ENCODE peak calls at places on chromosome 15, in seven cellular contexts. E, B, I, T, X, O and L are unnamed samples.

GRCh38 chr15:64833690-64834089 is 8.0 kb upstream of the PLEKHO2 start:
- DNase-seq in O (no peak), X (no peak), T (no peak), E (no peak), I (no peak), B (no peak), L (no peak)

GRCh38 chr15:93037341-93038063 is 51.5 kb downstream of the RGMA start:
- DNase-seq in I (no peak), O (peak), T (no peak), B (no peak), X (peak), E (no peak), L (no peak)

GRCh38 chr15:101266787-101267186 is 10.5 kb downstream of the SELENOS start:
- DNase-seq in T (no peak), X (no peak), E (no peak), I (no peak), B (no peak), O (no peak), L (no peak)

GRCh38 chr15:98658831-98659699 is 10.7 kb downstream of the IGF1R start:
- DNase-seq in X (peak), O (no peak), I (peak), B (no peak), E (no peak), T (no peak), L (peak)

GRCh38 chr15:25770618-25771369 is 92.3 kb downstream of the ATP10A start:
- DNase-seq in B (no peak), O (no peak), T (no peak), E (no peak), X (no peak), I (no peak), L (no peak)

GRCh38 chr15:60612400-60613048 is 133.6 kb upstream of the ICE2 start:
- DNase-seq in O (no peak), X (no peak), I (no peak), E (no peak), B (no peak), T (no peak), L (no peak)

GRCh38 chr15:35546581-35547381 is 816 bp upstream of the DPH6 start:
- DNase-seq in T (no peak), X (no peak), E (no peak), O (no peak), B (no peak), I (no peak), L (no peak)

GRCh38 chr15:90471769-90472168 is 58.0 kb upstream of the CRTC3 start:
- DNase-seq in E (no peak), B (no peak), I (no peak), O (peak), X (no peak), T (no peak), L (no peak)

GRCh38 chr15:99845009-99845408 is 111.8 kb upstream of the LYSMD4 start:
- DNase-seq in O (no peak), E (peak), T (no peak), I (no peak), B (no peak), X (no peak), L (no peak)

GRCh38 chr15:62994975-62995730 is 47.4 kb upstream of the TPM1 start:
- DNase-seq in X (no peak), B (no peak), O (no peak), I (no peak), T (no peak), E (no peak), L (peak)

GRCh38 chr15:68806220-68807105 is 14.2 kb downstream of the ANP32A start:
- DNase-seq in O (peak), B (no peak), T (no peak), I (no peak), E (no peak), X (no peak), L (no peak)

GRCh38 chr15:68376447-68377060 is 55.4 kb downstream of the ITGA11 start:
- DNase-seq in X (no peak), T (no peak), O (no peak), B (no peak), I (no peak), E (no peak), L (no peak)

GRCh38 chr15:38652998-38653397 is 88.4 kb upstream of the RASGRP1 start:
- DNase-seq in B (no peak), X (no peak), I (peak), T (no peak), E (no peak), O (no peak), L (no peak)

GRCh38 chr15:65789105-65789504 is 3.0 kb downstream of the DENND4A start:
- DNase-seq in T (no peak), O (no peak), I (no peak), B (no peak), X (no peak), E (no peak), L (no peak)

GRCh38 chr15:80530737-80531365 is 126.7 kb downstream of the ARNT2 start:
- DNase-seq in T (no peak), X (no peak), I (no peak), O (no peak), B (no peak), E (no peak), L (no peak)

GRCh38 chr15:39574416-39574815 is 6.5 kb upstream of the THBS1 start:
- DNase-seq in X (no peak), B (no peak), T (no peak), E (no peak), I (no peak), O (no peak), L (no peak)

GRCh38 chr15:74403981-74404563 is 29.7 kb downstream of the SEMA7A start:
- DNase-seq in E (no peak), X (no peak), I (no peak), T (peak), B (no peak), O (no peak), L (no peak)

GRCh38 chr15:80570553-80570952 is 124.6 kb upstream of the ABHD17C start:
- DNase-seq in I (no peak), O (no peak), E (no peak), B (no peak), X (no peak), T (no peak), L (no peak)

GRCh38 chr15:89119489-89120478 is 31.5 kb downstream of the ABHD2 start:
- DNase-seq in B (no peak), T (no peak), X (no peak), O (no peak), I (no peak), E (peak), L (no peak)

GRCh38 chr15:49093252-49094105 is 47.2 kb upstream of the SECISBP2L start:
- DNase-seq in O (no peak), I (no peak), X (no peak), E (no peak), B (no peak), T (no peak), L (no peak)

GRCh38 chr15:63998489-63998888 is 47.8 kb downstream of the DAPK2 start:
- DNase-seq in T (no peak), B (no peak), O (no peak), X (no peak), E (no peak), I (no peak), L (peak)

GRCh38 chr15:48963524-48964113 is at the start of gene SHC4:
- DNase-seq in E (peak), X (peak), T (no peak), I (no peak), B (peak), O (peak), L (peak)

GRCh38 chr15:64532515-64532914 is 72.1 kb downstream of the ZNF609 start:
- DNase-seq in X (no peak), T (no peak), I (no peak), B (no peak), O (no peak), E (no peak), L (no peak)

GRCh38 chr15:101206173-101206572 is 45.7 kb downstream of the CHSY1 start:
- DNase-seq in B (no peak), X (no peak), E (no peak), T (no peak), I (peak), O (no peak), L (peak)

GRCh38 chr15:65086680-65087111 is 10.2 kb downstream of the KBTBD13 start:
- DNase-seq in O (no peak), B (no peak), X (no peak), T (no peak), E (no peak), I (no peak), L (no peak)

GRCh38 chr15:96333194-96334016 is 2.9 kb downstream of the NR2F2 start:
- DNase-seq in O (no peak), E (no peak), X (peak), T (no peak), I (no peak), B (peak), L (no peak)

GRCh38 chr15:39851505-39852082 is 68.5 kb downstream of the GPR176 start:
- DNase-seq in X (no peak), T (no peak), I (no peak), E (no peak), O (no peak), B (no peak), L (no peak)

GRCh38 chr15:75230524-75231371 is 27.4 kb upstream of the GOLGA6C start:
- DNase-seq in X (peak), T (peak), O (no peak), B (no peak), E (no peak), I (no peak), L (no peak)

GRCh38 chr15:41585140-41586047 is 26.4 kb downstream of the TYRO3 start:
- DNase-seq in I (no peak), O (peak), B (no peak), X (peak), E (no peak), T (peak), L (peak)

GRCh38 chr15:60568301-60568742 is 89.4 kb upstream of the ICE2 start:
- DNase-seq in E (no peak), B (no peak), I (no peak), X (no peak), T (no peak), O (no peak), L (no peak)

GRCh38 chr15:73346735-73347312 is 21.9 kb downstream of the HCN4 start:
- DNase-seq in X (peak), T (peak), O (no peak), E (no peak), I (peak), B (peak), L (peak)

GRCh38 chr15:66835558-66835878 is 133.5 kb downstream of the SMAD6 start:
- DNase-seq in E (no peak), O (no peak), X (no peak), I (no peak), B (no peak), T (no peak), L (no peak)

GRCh38 chr15:26261966-26262365 is 398.8 kb upstream of the ATP10A start:
- DNase-seq in B (no peak), X (no peak), O (no peak), I (no peak), T (no peak), E (no peak), L (no peak)

GRCh38 chr15:29139540-29140459 is 129.8 kb downstream of the NSMCE3 start:
- DNase-seq in O (no peak), E (no peak), B (peak), T (no peak), X (peak), I (peak), L (no peak)

GRCh38 chr15:72749700-72750099 is 33.9 kb downstream of the ADPGK start:
- DNase-seq in I (no peak), B (no peak), E (no peak), O (no peak), T (no peak), X (no peak), L (no peak)

GRCh38 chr15:28125673-28126651 is 26.8 kb upstream of the OCA2 start:
- DNase-seq in I (no peak), O (no peak), E (no peak), X (peak), T (no peak), B (peak), L (peak)

GRCh38 chr15:84633311-84634227 is 20.5 kb downstream of the WDR73 start:
- DNase-seq in I (peak), E (no peak), O (peak), X (peak), T (peak), B (peak), L (peak)

GRCh38 chr15:45667002-45667401 is 32.2 kb downstream of the SQOR start:
- DNase-seq in E (no peak), O (no peak), X (no peak), B (no peak), I (no peak), T (no peak), L (no peak)

GRCh38 chr15:71792521-71792920 is 17.8 kb upstream of the NR2E3 start:
- DNase-seq in O (no peak), X (no peak), T (no peak), I (no peak), E (no peak), B (no peak), L (peak)